ENCODE peak calls at places on chromosomes 16 and 17, in nine cellular contexts. Q is thoracic aorta; M is right lobe of liver; U is A549; D is lung; X is CD8-positive, alpha-beta memory T cell; K is endodermal cell; L is keratinocyte; W is ovary. P is an unnamed sample.

GRCh38 chr17:61009619-61010018 is 332.0 kb downstream of the BCAS3 start:
- DNase-seq in L (no peak), U (no peak), Q (no peak), M (no peak), W (no peak), K (no peak), D (no peak), X (no peak), P (no peak)

GRCh38 chr17:51371732-51372151 is 111.4 kb downstream of the UTP18 start:
- DNase-seq in L (no peak), D (no peak), M (no peak), U (peak; percentile 88), Q (no peak), W (no peak), K (peak; percentile 92), X (no peak), P (no peak)

GRCh38 chr17:46935658-46936266 is 12.8 kb downstream of the GOSR2 start:
- DNase-seq in Q (no peak), U (no peak), X (no peak), M (no peak), L (no peak), D (no peak), W (no peak), K (no peak), P (no peak)

GRCh38 chr17:17815436-17816200 is 21.2 kb downstream of the SREBF1 start:
- DNase-seq in K (no peak), U (no peak), X (no peak), M (no peak), L (no peak), W (no peak), Q (no peak), D (no peak), P (no peak)

GRCh38 chr17:50348522-50349240 is 2.8 kb downstream of the XYLT2 start:
- DNase-seq in Q (no peak), X (no peak), L (no peak), W (no peak), D (no peak), M (no peak), U (no peak), K (peak; percentile 47), P (peak; percentile 45)

GRCh38 chr17:31575043-31575442 is 183.6 kb downstream of the RAB11FIP4 start:
- DNase-seq in W (no peak), L (no peak), Q (no peak), M (no peak), D (no peak), K (no peak), X (no peak), U (no peak), P (no peak)

GRCh38 chr16:84501077-84501735 is 3.3 kb downstream of the MEAK7 start:
- DNase-seq in Q (no peak), D (no peak), X (no peak), L (peak; percentile 92), K (no peak), W (no peak), M (peak; percentile 42), U (peak; percentile 76), P (peak; percentile 97)

GRCh38 chr17:76007131-76007849 is 6.6 kb downstream of the CDK3 start:
- DNase-seq in L (no peak), Q (no peak), X (no peak), M (no peak), K (no peak), U (no peak), W (no peak), D (no peak), P (peak; percentile 71)

GRCh38 chr16:50607970-50608557 is 59.9 kb downstream of the NKD1 start:
- DNase-seq in U (no peak), K (no peak), D (no peak), W (no peak), Q (no peak), L (no peak), X (no peak), M (no peak), P (no peak)
- H3K4me1 ChIP-seq in U (no peaks in the 10 kb centered on the region), K (no peaks in the 10 kb centered on the region), D (peaks cover 17% of the 10 kb centered on the region), W (peaks cover 20% of the 10 kb centered on the region), Q (peaks cover 15% of the 10 kb centered on the region), L (peaks cover 3% of the 10 kb centered on the region), X (peaks cover 6% of the 10 kb centered on the region), M (no peaks in the 10 kb centered on the region), P (peaks cover 5% of the 10 kb centered on the region)

GRCh38 chr16:31181102-31181830 is 1.3 kb downstream of the FUS start:
- DNase-seq in D (peak; percentile 33), K (no peak), U (no peak), Q (no peak), X (peak; percentile 39), L (no peak), M (peak; percentile 63), W (peak; percentile 37), P (no peak)

GRCh38 chr16:31182391-31182790 is 2.5 kb downstream of the FUS start:
- DNase-seq in X (no peak), U (no peak), W (no peak), L (no peak), M (no peak), K (no peak), Q (no peak), D (no peak), P (no peak)

GRCh38 chr16:31177136-31177535 is 2.8 kb upstream of the FUS start:
- DNase-seq in X (peak; percentile 42), Q (no peak), W (no peak), K (no peak), M (no peak), L (no peak), U (no peak), D (peak; percentile 78), P (no peak)

GRCh38 chr16:31179747-31180458 is at the start of gene FUS:
- DNase-seq in W (peak; percentile 93), L (peak; percentile 79), X (peak; percentile 86), M (peak; percentile 95), U (peak; percentile 91), K (peak; percentile 93), Q (peak; percentile 41), D (peak; percentile 90), P (peak; percentile 82)

DNA sequence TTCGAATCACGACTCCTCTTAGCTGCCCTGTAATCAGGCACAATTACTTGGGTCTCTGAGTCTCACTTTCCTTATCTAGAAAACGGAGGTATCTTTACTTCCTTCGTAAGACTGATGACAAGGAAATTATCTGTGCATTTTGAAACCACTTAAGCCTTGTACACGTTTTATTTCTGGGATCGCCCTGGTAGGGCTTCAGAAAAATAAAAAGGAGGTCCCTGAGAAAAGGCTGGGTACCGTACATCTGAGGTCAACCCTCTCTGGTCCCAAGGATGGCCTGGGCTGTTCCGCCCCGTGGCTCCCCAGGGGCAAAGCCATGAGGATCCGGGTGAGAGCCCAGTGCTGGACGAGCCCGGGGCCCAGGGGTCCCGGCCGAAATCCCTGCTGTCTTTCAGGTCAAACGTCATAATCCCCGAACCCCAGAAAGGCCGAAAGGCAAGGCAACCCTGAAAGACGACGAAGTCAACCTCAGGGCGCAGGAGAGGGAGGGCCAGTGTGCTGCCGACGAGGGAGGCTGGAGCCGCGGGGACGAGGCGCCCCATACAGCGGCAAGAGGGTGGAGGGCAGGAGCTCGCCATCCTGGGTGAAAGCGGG is 689 bp upstream of the FUS start:
- DNase-seq in M (no peak), D (no peak), U (no peak), X (no peak), Q (no peak), K (no peak), L (no peak), W (no peak), P (no peak)
- H3K27ac ChIP-seq in M (peak overlapping the region; percentile 97), D (peak overlapping the region; percentile 95), U (peak overlapping the region; percentile 92), X (peak overlapping the region; percentile 96), Q (peak overlapping the region; percentile 97), K (peak overlapping the region; percentile 99), L (peak overlapping the region; percentile 98), W (peak overlapping the region; percentile 91), P (peak overlapping the region; percentile 77)

DNA sequence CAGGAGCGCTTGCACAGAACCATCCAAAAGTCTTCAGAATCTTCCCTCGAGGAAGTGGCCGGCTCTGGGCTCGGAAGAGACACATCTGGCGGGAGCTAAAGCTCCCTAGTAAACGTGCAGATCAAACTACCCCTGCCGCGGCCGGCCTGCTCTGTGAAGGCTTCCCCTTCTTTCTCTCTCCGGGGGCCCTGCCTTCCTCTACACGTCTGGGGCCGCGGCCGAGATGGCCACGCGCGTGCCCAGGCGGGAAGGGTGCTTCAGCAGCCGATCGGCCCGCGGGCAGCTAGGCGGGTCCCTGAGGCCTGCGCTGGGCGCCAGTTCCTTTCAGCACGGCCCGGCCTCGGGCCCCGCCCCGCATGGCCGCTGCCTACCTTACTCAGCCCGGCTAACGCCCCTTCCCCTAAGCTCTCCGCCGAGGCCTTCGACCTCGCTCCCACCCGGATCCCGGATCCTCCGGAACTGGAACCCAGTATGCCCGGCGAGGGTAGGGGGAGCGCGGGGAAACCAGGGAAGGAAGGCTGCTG is 408 bp downstream of the TMEM11 start:
- DNase-seq in Q (no peak), X (peak; percentile 37), W (peak; percentile 25), K (no peak), M (peak; percentile 66), D (peak; percentile 53), U (peak; percentile 72), L (no peak), P (no peak)
- H3K4me1 ChIP-seq in Q (peaks cover 24% of the 10 kb centered on the region), X (peaks cover 44% of the 10 kb centered on the region), W (peaks cover 14% of the 10 kb centered on the region), K (peaks cover 23% of the 10 kb centered on the region), M (no peaks in the 10 kb centered on the region), D (peaks cover 34% of the 10 kb centered on the region), U (peaks cover 40% of the 10 kb centered on the region), L (peaks cover 52% of the 10 kb centered on the region), P (peaks cover 7% of the 10 kb centered on the region)

GRCh38 chr17:74431568-74432483 is at the start of gene GPRC5C:
- DNase-seq in U (peak; percentile 96), Q (no peak), X (peak; percentile 19), M (peak; percentile 96), D (peak; percentile 83), K (peak; percentile 97), L (no peak), W (peak; percentile 91), P (peak; percentile 89)

GRCh38 chr17:74430706-74431567 is 951 bp upstream of the GPRC5C start:
- DNase-seq in Q (peak; percentile 81), W (peak; percentile 96), U (peak; percentile 97), D (peak; percentile 86), K (peak; percentile 92), X (no peak), L (no peak), M (peak; percentile 94), P (no peak)

GRCh38 chr17:74429604-74430384 is 2.1 kb upstream of the GPRC5C start:
- DNase-seq in L (no peak), D (no peak), Q (no peak), W (peak; percentile 66), U (no peak), X (no peak), K (peak; percentile 78), M (peak; percentile 76), P (no peak)

GRCh38 chr17:74432484-74433391 is 850 bp downstream of the GPRC5C start:
- DNase-seq in K (peak; percentile 81), Q (no peak), D (no peak), X (no peak), U (no peak), L (no peak), W (no peak), M (no peak), P (no peak)

DNA sequence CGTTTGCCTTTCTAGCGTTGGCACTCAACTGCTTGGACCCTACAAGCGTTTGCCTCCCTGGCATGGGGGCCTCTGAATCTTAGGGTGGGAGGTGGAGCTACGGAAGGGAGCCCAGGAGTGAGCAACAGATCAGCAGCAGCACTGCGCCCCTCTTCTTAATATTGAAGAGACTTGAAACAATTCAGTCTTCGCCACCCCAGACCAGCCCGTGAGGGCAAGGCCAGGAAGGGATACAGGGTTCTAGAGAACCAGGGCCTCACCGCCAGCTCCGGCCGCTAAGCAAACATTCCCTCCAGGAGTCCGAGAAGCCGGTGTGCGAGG is 1.5 kb upstream of the GPRC5C start:
- DNase-seq in U (no peak), M (no peak), X (no peak), L (no peak), W (no peak), K (no peak), D (no peak), Q (no peak), P (no peak)
- H3K27ac ChIP-seq in U (peak overlapping the region; percentile 99), M (peak overlapping the region; percentile 99), X (peak overlapping the region; percentile 75), L (peak overlapping the region; percentile 83), W (peak overlapping the region; percentile 96), K (peak overlapping the region; percentile 42), D (peak overlapping the region; percentile 94), Q (peak overlapping the region; percentile 99), P (peak overlapping the region; percentile 63)

GRCh38 chr16:73012341-73012740 is 35.6 kb downstream of the ZFHX3 start:
- DNase-seq in Q (no peak), U (no peak), M (no peak), K (no peak), W (no peak), X (no peak), L (no peak), D (no peak), P (peak; percentile 15)
- H3K4me1 ChIP-seq in Q (peaks cover 40% of the 10 kb centered on the region), U (peaks cover 49% of the 10 kb centered on the region), M (no peaks in the 10 kb centered on the region), K (no peaks in the 10 kb centered on the region), W (no peaks in the 10 kb centered on the region), X (no peaks in the 10 kb centered on the region), L (peaks cover 16% of the 10 kb centered on the region), D (peaks cover 20% of the 10 kb centered on the region), P (peaks cover 15% of the 10 kb centered on the region)

P was measured in RWPE2.